ENCODE peak calls at places on chromosomes 7 and 10, in ten cellular contexts. Q, E, M, G, U, Z, H, N, P and J are unnamed samples.

GRCh38 chr7:148142660-148143248 is 447.8 kb upstream of the C7orf33 start:
- DNase-seq in E (peak; percentile 67), P (no peak), U (peak; percentile 37), M (no peak), Z (no peak), N (peak; percentile 53), H (peak; percentile 59), Q (no peak), G (no peak), J (no peak)

GRCh38 chr10:59362991-59363390 is 642 bp upstream of the FAM13C start:
- DNase-seq in Z (no peak), H (peak; percentile 43), U (peak; percentile 63), N (peak; percentile 26), Q (peak; percentile 15), P (peak; percentile 68), M (peak; percentile 47), E (peak; percentile 85), G (no peak), J (no peak)

GRCh38 chr7:103984050-103984449 is 5.4 kb downstream of the RELN start:
- DNase-seq in N (no peak), G (no peak), Q (no peak), Z (no peak), H (no peak), M (no peak), U (no peak), P (no peak), E (no peak), J (no peak)

GRCh38 chr7:69708857-69709256 is 110.6 kb downstream of the AUTS2 start:
- DNase-seq in E (no peak), N (peak; percentile 60), U (peak; percentile 13), Z (no peak), P (no peak), M (peak; percentile 67), Q (no peak), G (no peak), H (peak; percentile 0), J (no peak)

GRCh38 chr7:90298145-90299038 is 22.7 kb downstream of the FAM237B start:
- DNase-seq in P (no peak), E (peak; percentile 59), N (peak; percentile 81), Q (no peak), U (peak; percentile 76), M (peak; percentile 63), H (peak; percentile 86), G (peak; percentile 50), Z (no peak), J (no peak)

GRCh38 chr7:92567460-92567859 is 22.7 kb downstream of the FAM133B start:
- DNase-seq in M (no peak), U (peak; percentile 33), P (no peak), E (no peak), H (peak; percentile 96), G (no peak), Q (no peak), N (no peak), Z (no peak), J (no peak)

GRCh38 chr10:111087968-111088505 is 11.2 kb downstream of the ADRA2A start:
- DNase-seq in G (no peak), M (no peak), Q (no peak), Z (no peak), H (no peak), E (no peak), N (no peak), P (no peak), U (no peak), J (peak; percentile 25)

GRCh38 chr7:3880221-3880935 is 579.3 kb downstream of the SDK1 start:
- DNase-seq in Z (no peak), P (no peak), M (no peak), E (no peak), N (no peak), G (no peak), Q (no peak), U (peak; percentile 33), H (no peak), J (no peak)

GRCh38 chr10:28291881-28292297 is 11.0 kb downstream of the MPP7 start:
- DNase-seq in Q (no peak), U (peak; percentile 61), G (peak; percentile 84), H (peak; percentile 83), P (no peak), M (peak; percentile 95), Z (no peak), N (peak; percentile 68), E (no peak), J (no peak)

DNA sequence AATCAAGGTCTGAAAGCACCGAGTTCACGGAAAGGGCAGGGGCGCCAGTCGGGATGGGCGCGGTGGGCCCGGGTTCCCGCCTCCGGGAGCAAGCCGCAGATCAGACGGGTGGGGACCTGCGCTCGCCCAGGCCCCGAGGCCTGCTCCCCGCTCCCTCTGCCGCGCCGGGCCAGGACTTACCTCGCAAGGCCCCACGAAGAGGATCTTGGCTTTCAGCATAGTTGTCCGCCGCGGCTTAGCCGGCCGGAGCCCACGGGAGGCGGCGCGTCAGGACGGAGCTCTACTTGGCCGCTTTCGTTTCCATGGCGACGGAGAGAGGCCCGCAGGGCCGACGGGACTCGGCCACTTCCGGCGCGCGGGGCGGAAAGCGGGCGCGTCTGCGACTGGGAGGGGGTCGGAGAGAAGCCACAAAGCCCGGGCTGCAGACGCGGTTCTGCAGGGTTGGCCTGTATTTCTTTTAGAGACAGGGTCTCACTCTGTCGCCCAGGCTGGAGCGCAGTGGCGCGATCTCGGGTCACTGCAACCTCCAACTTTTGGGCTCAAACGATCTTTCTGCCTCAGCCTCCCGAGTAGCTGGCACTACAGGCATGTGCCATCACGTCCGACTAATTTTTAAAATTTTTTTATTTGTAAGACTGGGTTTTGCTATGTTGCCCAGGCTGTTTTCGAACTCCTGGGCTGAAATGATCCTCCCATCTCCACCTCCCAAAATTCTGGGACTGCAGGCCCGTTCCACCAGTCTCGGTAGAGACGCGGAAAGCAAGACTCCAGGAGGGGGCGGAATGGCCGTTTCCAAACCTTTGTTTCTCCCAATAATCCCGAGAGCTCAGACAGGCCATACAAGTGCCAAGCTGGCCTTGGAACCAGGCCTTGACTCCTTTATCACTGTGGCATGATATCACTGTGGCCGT is at the start of gene IFT22:
- DNase-seq in Z (peak; percentile 97), N (peak; percentile 89), P (peak; percentile 88), E (peak; percentile 99), G (peak; percentile 69), M (peak; percentile 78), Q (no peak), H (peak; percentile 91), U (peak; percentile 86), J (peak; percentile 83)
- TF ChIP-seq CTCF in Z (no peak), N (peak; percentile 54), P (peak; percentile 33), E (peak; percentile 57), G (peak; percentile 59), M (peak; percentile 21), Q (peak; percentile 50), H (peak; percentile 29), U (peak; percentile 56), J (no peak)

GRCh38 chr7:149806726-149807125 is 31.4 kb upstream of the ZNF862 start:
- DNase-seq in G (no peak), H (no peak), Z (no peak), Q (no peak), M (no peak), U (no peak), P (no peak), E (no peak), N (no peak), J (no peak)

GRCh38 chr7:149811831-149812490 is 26.2 kb upstream of the ZNF862 start:
- DNase-seq in Q (no peak), G (no peak), Z (no peak), N (no peak), U (no peak), P (no peak), M (no peak), H (no peak), E (no peak), J (no peak)

GRCh38 chr7:149811221-149811620 is 27.0 kb upstream of the ZNF862 start:
- DNase-seq in M (no peak), U (peak; percentile 6), Z (no peak), P (no peak), Q (no peak), N (peak; percentile 6), G (no peak), H (peak; percentile 6), E (no peak), J (no peak)

GRCh38 chr7:149809215-149809614 is 29.0 kb upstream of the ZNF862 start:
- DNase-seq in N (no peak), Z (no peak), E (no peak), P (no peak), G (no peak), M (no peak), U (no peak), Q (no peak), H (no peak), J (no peak)

GRCh38 chr7:149808311-149808710 is 29.9 kb upstream of the ZNF862 start:
- DNase-seq in E (no peak), Z (no peak), H (no peak), U (no peak), N (no peak), Q (no peak), G (no peak), P (no peak), M (no peak), J (no peak)
- TF ChIP-seq CTCF in E (no peak), Z (no peak), H (no peak), U (no peak), N (no peak), Q (no peak), G (no peak), P (no peak), M (no peak), J (no peak)

GRCh38 chr10:123502983-123503382 is 163.2 kb upstream of the GPR26 start:
- DNase-seq in P (no peak), H (no peak), Z (no peak), M (no peak), Q (no peak), U (no peak), G (no peak), E (no peak), N (no peak), J (no peak)
- TF ChIP-seq CTCF in P (no peak), H (no peak), Z (no peak), M (no peak), Q (peak; percentile 12), U (no peak), G (no peak), E (peak; percentile 53), N (no peak), J (no peak)

GRCh38 chr10:74991435-74991834 is 120.0 kb upstream of the SAMD8 start:
- DNase-seq in N (no peak), E (peak; percentile 50), M (no peak), G (no peak), U (peak; percentile 20), Z (no peak), Q (no peak), P (no peak), H (peak; percentile 52), J (no peak)

GRCh38 chr10:74995806-74996205 is 115.7 kb upstream of the SAMD8 start:
- DNase-seq in Q (no peak), U (no peak), M (no peak), H (no peak), P (no peak), N (no peak), G (no peak), Z (no peak), E (no peak), J (no peak)

GRCh38 chr10:74992068-74992467 is 119.4 kb upstream of the SAMD8 start:
- DNase-seq in Q (no peak), E (no peak), M (no peak), Z (no peak), G (no peak), U (no peak), H (no peak), N (no peak), P (no peak), J (no peak)

GRCh38 chr10:74994714-74995308 is 116.6 kb upstream of the SAMD8 start:
- DNase-seq in N (no peak), H (no peak), Q (no peak), E (no peak), M (no peak), G (no peak), Z (no peak), U (peak; percentile 8), P (no peak), J (no peak)

GRCh38 chr10:74993649-74994048 is 117.8 kb upstream of the SAMD8 start:
- DNase-seq in Q (no peak), H (no peak), N (no peak), G (no peak), P (no peak), E (no peak), U (no peak), Z (no peak), M (no peak), J (no peak)
- TF ChIP-seq CTCF in Q (no peak), H (no peak), N (no peak), G (no peak), P (no peak), E (no peak), U (no peak), Z (no peak), M (no peak), J (no peak)